ENCODE peak calls at places on chromosome 14, in eight cellular contexts. Y is kidney, J is heart left ventricle, U is spleen, F is adrenal gland, N is H9, R is ovary, A is cardiac muscle cell. C is an unnamed sample.

GRCh38 chr14:75292886-75293285 is 14.3 kb downstream of the FOS start:
- DNase-seq in Y (no peak), J (no peak), U (no peak), F (no peak), N (no peak), R (no peak), A (no peak), C (no peak)

GRCh38 chr14:35809597-35809996 is 502 bp upstream of the RALGAPA1 start:
- DNase-seq in Y (no peak), J (no peak), U (no peak), F (no peak), N (no peak), R (no peak), A (no peak), C (no peak)

GRCh38 chr14:75497191-75497590 is 25.1 kb upstream of the BATF start:
- DNase-seq in Y (no peak), J (no peak), U (no peak), F (no peak), N (no peak), R (no peak), A (no peak), C (no peak)

GRCh38 chr14:24298892-24299254 is 707 bp downstream of the DHRS1 start:
- DNase-seq in Y (no peak), J (no peak), U (no peak), F (peak; percentile 60), N (peak; percentile 38), R (no peak), A (peak; percentile 27), C (peak; percentile 97)

GRCh38 chr14:72600551-72601330 is 293.2 kb downstream of the DPF3 start:
- DNase-seq in Y (no peak), J (no peak), U (no peak), F (no peak), N (no peak), R (no peak), A (no peak), C (no peak)

GRCh38 chr14:69708586-69709169 is 58.3 kb upstream of the SRSF5 start:
- DNase-seq in Y (peak; percentile 71), J (no peak), U (no peak), F (no peak), N (peak; percentile 66), R (no peak), A (no peak), C (no peak)

GRCh38 chr14:85444685-85445084 is 85.3 kb upstream of the FLRT2 start:
- DNase-seq in Y (no peak), J (peak; percentile 36), U (no peak), F (no peak), N (no peak), R (no peak), A (peak; percentile 77), C (peak; percentile 22)

GRCh38 chr14:105748204-105748578 is 221.8 kb downstream of the TMEM121 start:
- DNase-seq in Y (peak; percentile 77), J (peak; percentile 22), U (peak; percentile 67), F (peak; percentile 52), N (no peak), R (no peak), A (no peak), C (peak; percentile 71)

GRCh38 chr14:87334997-87335675 is 657.8 kb downstream of the GALC start:
- DNase-seq in Y (no peak), J (no peak), U (no peak), F (no peak), N (no peak), R (no peak), A (no peak), C (no peak)

GRCh38 chr14:81400202-81400678 is at the start of gene STON2:
- DNase-seq in Y (no peak), J (peak; percentile 16), U (no peak), F (no peak), N (no peak), R (no peak), A (peak; percentile 33), C (peak; percentile 57)

GRCh38 chr14:77284066-77284855 is 13.3 kb upstream of the NGB start:
- DNase-seq in Y (no peak), J (no peak), U (no peak), F (no peak), N (no peak), R (no peak), A (no peak), C (no peak)

GRCh38 chr14:59474172-59474571 is 9.0 kb upstream of the GPR135 start:
- DNase-seq in Y (no peak), J (no peak), U (no peak), F (no peak), N (no peak), R (no peak), A (peak; percentile 76), C (no peak)

GRCh38 chr14:68375371-68375770 is 417.5 kb downstream of the ZFP36L1 start:
- DNase-seq in Y (no peak), J (no peak), U (no peak), F (no peak), N (no peak), R (no peak), A (no peak), C (no peak)

GRCh38 chr14:21070610-21071224 is 613 bp downstream of the ARHGEF40 start:
- DNase-seq in Y (peak; percentile 84), J (peak; percentile 69), U (peak; percentile 89), F (peak; percentile 64), N (peak; percentile 81), R (peak; percentile 74), A (peak; percentile 60), C (peak; percentile 96)

GRCh38 chr14:92040431-92041040 is 677 bp upstream of the TRIP11 start:
- DNase-seq in Y (no peak), J (no peak), U (no peak), F (no peak), N (no peak), R (no peak), A (peak; percentile 32), C (peak; percentile 79)

GRCh38 chr14:89542768-89543419 is 125.9 kb upstream of the FOXN3 start:
- DNase-seq in Y (no peak), J (no peak), U (no peak), F (no peak), N (no peak), R (no peak), A (no peak), C (no peak)

GRCh38 chr14:91056361-91056760 is 4.1 kb downstream of the RPS6KA5 start:
- DNase-seq in Y (no peak), J (no peak), U (no peak), F (no peak), N (no peak), R (no peak), A (no peak), C (peak; percentile 53)

GRCh38 chr14:68510201-68510600 is 282.7 kb downstream of the ZFP36L1 start:
- DNase-seq in Y (no peak), J (peak; percentile 64), U (no peak), F (no peak), N (no peak), R (peak; percentile 73), A (peak; percentile 72), C (peak; percentile 88)

GRCh38 chr14:63179383-63179782 is 24.9 kb upstream of the RHOJ start:
- DNase-seq in Y (no peak), J (no peak), U (no peak), F (no peak), N (no peak), R (no peak), A (no peak), C (no peak)

GRCh38 chr14:60212503-60213371 is 36.3 kb upstream of the PPM1A start:
- DNase-seq in Y (no peak), J (no peak), U (no peak), F (no peak), N (no peak), R (no peak), A (no peak), C (no peak)

GRCh38 chr14:59037086-59037485 is 151.4 kb upstream of the DAAM1 start:
- DNase-seq in Y (no peak), J (no peak), U (no peak), F (no peak), N (no peak), R (no peak), A (no peak), C (no peak)

GRCh38 chr14:100246809-100247428 is 8.0 kb downstream of the YY1 start:
- DNase-seq in Y (no peak), J (no peak), U (no peak), F (no peak), N (peak; percentile 34), R (no peak), A (peak; percentile 44), C (peak; percentile 47)
- H3K4me1 ChIP-seq in Y (peaks cover 33% of the 10 kb centered on the region), J (peaks cover 25% of the 10 kb centered on the region), U (peaks cover 82% of the 10 kb centered on the region), F (peaks cover 27% of the 10 kb centered on the region), N (no peaks in the 10 kb centered on the region), R (peaks cover 25% of the 10 kb centered on the region), A (peaks cover 23% of the 10 kb centered on the region), C (peaks cover 5% of the 10 kb centered on the region)

GRCh38 chr14:95445161-95445560 is 71.3 kb downstream of the SYNE3 start:
- DNase-seq in Y (no peak), J (no peak), U (no peak), F (no peak), N (no peak), R (no peak), A (no peak), C (no peak)
- H3K4me1 ChIP-seq in Y (peaks cover 13% of the 10 kb centered on the region), J (no peaks in the 10 kb centered on the region), U (no peaks in the 10 kb centered on the region), F (no peaks in the 10 kb centered on the region), N (no peaks in the 10 kb centered on the region), R (no peaks in the 10 kb centered on the region), A (no peaks in the 10 kb centered on the region), C (no peaks in the 10 kb centered on the region)

DNA sequence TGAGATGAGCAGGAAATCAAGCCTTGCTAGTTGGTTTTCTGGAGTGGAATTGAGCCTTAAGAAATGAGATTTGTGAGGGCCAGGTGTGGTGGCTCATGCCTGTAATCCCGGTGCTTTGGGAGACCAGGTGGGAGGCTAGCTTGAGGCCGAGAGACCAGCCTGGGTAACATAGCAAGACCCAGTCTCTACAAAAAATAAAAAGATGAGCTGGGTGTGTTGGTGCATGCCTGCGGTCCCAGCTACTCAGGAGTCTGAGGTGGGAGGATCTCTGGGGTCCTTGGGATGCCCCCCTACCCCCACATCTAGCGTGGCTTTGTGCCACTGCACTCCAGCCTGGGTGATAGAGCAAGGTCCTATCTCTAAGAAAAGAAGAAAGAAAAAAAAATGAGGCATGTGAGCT is 104.2 kb upstream of the RTL1 start:
- DNase-seq in Y (peak; percentile 26), J (no peak), U (peak; percentile 24), F (no peak), N (no peak), R (no peak), A (no peak), C (no peak)
- H3K4me1 ChIP-seq in Y (no peaks in the 10 kb centered on the region), J (no peaks in the 10 kb centered on the region), U (peaks cover 12% of the 10 kb centered on the region), F (no peaks in the 10 kb centered on the region), N (no peaks in the 10 kb centered on the region), R (peaks cover 2% of the 10 kb centered on the region), A (no peaks in the 10 kb centered on the region), C (peaks cover 8% of the 10 kb centered on the region)

GRCh38 chr14:22977684-22978486 is 4.5 kb downstream of the AJUBA start:
- DNase-seq in Y (peak; percentile 85), J (peak; percentile 61), U (no peak), F (peak; percentile 34), N (peak; percentile 92), R (peak; percentile 76), A (peak; percentile 89), C (peak; percentile 93)

GRCh38 chr14:22979748-22980392 is 2.5 kb downstream of the AJUBA start:
- DNase-seq in Y (no peak), J (no peak), U (no peak), F (no peak), N (no peak), R (no peak), A (no peak), C (no peak)

GRCh38 chr14:22978873-22979671 is 3.3 kb downstream of the AJUBA start:
- DNase-seq in Y (no peak), J (no peak), U (no peak), F (no peak), N (no peak), R (no peak), A (no peak), C (peak; percentile 72)

GRCh38 chr14:22977434-22977683 is 5.0 kb downstream of the AJUBA start:
- DNase-seq in Y (no peak), J (no peak), U (no peak), F (no peak), N (no peak), R (no peak), A (no peak), C (no peak)

GRCh38 chr14:22978487-22978837 is 3.9 kb downstream of the AJUBA start:
- DNase-seq in Y (no peak), J (no peak), U (no peak), F (no peak), N (no peak), R (no peak), A (no peak), C (peak; percentile 84)
- H3K4me1 ChIP-seq in Y (peaks cover 43% of the 10 kb centered on the region), J (peaks cover 24% of the 10 kb centered on the region), U (peaks cover 25% of the 10 kb centered on the region), F (peaks cover 13% of the 10 kb centered on the region), N (peaks cover 20% of the 10 kb centered on the region), R (peaks cover 12% of the 10 kb centered on the region), A (peaks cover 40% of the 10 kb centered on the region), C (peaks cover 58% of the 10 kb centered on the region)